ENCODE peak calls at places on chromosomes 7 and 10, in four cellular contexts. D, I, R and U are unnamed samples.

GRCh38 chr7:103343758-103344452 is 662 bp downstream of the DNAJC2 start:
- DNase-seq in D (no peak), I (no peak), R (no peak), U (peak; percentile 26)

GRCh38 chr7:139595806-139596205 is 72.3 kb downstream of the CLEC2L start:
- DNase-seq in D (no peak), I (no peak), R (no peak), U (no peak)

GRCh38 chr7:2725178-2726105 is 37.4 kb downstream of the AMZ1 start:
- DNase-seq in D (no peak), I (peak; percentile 20), R (no peak), U (no peak)

GRCh38 chr7:142303650-142304049 is 45.8 kb upstream of the PRSS58 start:
- DNase-seq in D (no peak), I (no peak), R (peak; percentile 58), U (no peak)

GRCh38 chr10:110138197-110138812 is 69.1 kb upstream of the MXI1 start:
- DNase-seq in D (no peak), I (no peak), R (no peak), U (no peak)

GRCh38 chr10:80172896-80173295 is 32.4 kb downstream of the ANXA11 start:
- DNase-seq in D (no peak), I (no peak), R (no peak), U (no peak)

GRCh38 chr10:29860159-29860558 is 199.2 kb downstream of the JCAD start:
- DNase-seq in D (no peak), I (no peak), R (no peak), U (no peak)

GRCh38 chr10:133254421-133255120 is 16.9 kb downstream of the VENTX start:
- DNase-seq in D (no peak), I (no peak), R (peak; percentile 47), U (no peak)

GRCh38 chr10:51422311-51423120 is 276.9 kb downstream of the CSTF2T start:
- DNase-seq in D (peak; percentile 38), I (no peak), R (peak; percentile 11), U (no peak)

GRCh38 chr10:102401735-102402511 is 6.4 kb downstream of the NFKB2 start:
- DNase-seq in D (no peak), I (no peak), R (no peak), U (no peak)

GRCh38 chr10:6089334-6090219 is 743 bp downstream of the RBM17 start:
- DNase-seq in D (no peak), I (no peak), R (no peak), U (no peak)

GRCh38 chr10:72335394-72336258 is 19.1 kb downstream of the DNAJB12 start:
- DNase-seq in D (peak; percentile 76), I (no peak), R (no peak), U (no peak)

GRCh38 chr10:101669181-101669580 is 25.8 kb downstream of the FBXW4 start:
- DNase-seq in D (no peak), I (no peak), R (no peak), U (no peak)

GRCh38 chr10:87734987-87735827 is 75.5 kb downstream of the PAPSS2 start:
- DNase-seq in D (no peak), I (no peak), R (peak; percentile 66), U (no peak)

GRCh38 chr7:115499966-115500365 is 530.6 kb downstream of the TFEC start:
- DNase-seq in D (no peak), I (no peak), R (no peak), U (no peak)

GRCh38 chr10:132337019-132337418 is 5.0 kb downstream of the LRRC27 start:
- DNase-seq in D (no peak), I (no peak), R (no peak), U (no peak)

GRCh38 chr7:140677496-140677895 is 4.8 kb downstream of the ADCK2 start:
- DNase-seq in D (no peak), I (no peak), R (no peak), U (no peak)

GRCh38 chr10:60296073-60296472 is 93.6 kb downstream of the ANK3 start:
- DNase-seq in D (no peak), I (no peak), R (no peak), U (no peak)

GRCh38 chr7:35593896-35594295 is 101.0 kb downstream of the HERPUD2 start:
- DNase-seq in D (no peak), I (no peak), R (peak; percentile 40), U (no peak)
- TF ChIP-seq CTCF in D (no peak), I (no peak), R (peak; percentile 58), U (no peak)

GRCh38 chr7:43761382-43761781 is 2.9 kb downstream of the BLVRA start:
- DNase-seq in D (no peak), I (no peak), R (no peak), U (no peak)

GRCh38 chr7:43757073-43757720 is 1.3 kb upstream of the BLVRA start:
- DNase-seq in D (no peak), I (no peak), R (no peak), U (no peak)

GRCh38 chr7:43756368-43757072 is 2.0 kb upstream of the BLVRA start:
- DNase-seq in D (no peak), I (no peak), R (no peak), U (no peak)

GRCh38 chr7:43758029-43758860 is at the start of gene BLVRA:
- DNase-seq in D (peak; percentile 33), I (peak; percentile 72), R (peak; percentile 81), U (no peak)

DNA sequence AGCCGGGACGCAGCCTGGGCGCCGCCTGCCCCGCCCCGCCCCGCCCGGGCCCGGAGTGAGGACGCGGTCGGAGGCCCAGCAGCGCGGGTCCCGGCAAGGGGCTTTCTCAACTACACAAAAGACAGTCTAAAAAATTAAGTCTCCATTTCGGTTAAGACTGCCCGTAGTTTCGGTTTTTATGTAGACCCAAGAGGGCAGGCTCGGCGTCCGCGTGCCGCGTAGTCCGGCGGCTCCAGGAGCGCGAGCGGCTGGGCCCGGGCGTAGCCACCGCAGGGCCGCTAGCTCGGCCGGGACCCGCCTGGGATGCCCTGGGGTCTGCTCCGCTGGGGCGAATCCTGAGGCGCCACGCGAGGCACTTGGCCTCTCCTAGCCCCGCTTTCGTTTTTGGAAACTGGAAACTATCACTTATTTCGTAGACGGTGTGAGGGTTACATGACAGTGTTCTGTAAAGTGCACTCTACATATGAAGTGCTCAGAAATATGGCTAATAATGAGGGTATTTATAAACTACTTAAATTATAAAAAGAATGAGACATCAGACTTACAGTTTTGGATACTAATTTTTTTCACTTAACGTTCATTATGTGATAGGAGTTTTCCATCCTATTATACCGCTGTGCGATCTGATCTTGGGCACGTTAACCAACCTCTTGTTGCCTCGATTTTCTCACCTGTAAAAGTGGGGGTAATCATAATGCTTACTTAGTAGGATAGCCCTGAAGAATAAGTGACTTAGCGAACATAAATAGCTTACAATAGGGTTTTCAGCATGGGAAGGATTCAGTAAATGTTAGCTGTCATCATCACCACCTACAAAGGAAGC is 592 bp downstream of the BLVRA start:
- DNase-seq in D (no peak), I (peak; percentile 46), R (peak; percentile 31), U (no peak)
- TF ChIP-seq CTCF in D (no peak), I (no peak), R (no peak), U (no peak)

GRCh38 chr10:11286261-11286989 is 268.8 kb downstream of the CELF2 start:
- DNase-seq in D (no peak), I (no peak), R (no peak), U (no peak)

GRCh38 chr10:11282661-11283060 is 265.0 kb downstream of the CELF2 start:
- DNase-seq in D (no peak), I (no peak), R (no peak), U (no peak)

GRCh38 chr10:11282156-11282555 is 264.5 kb downstream of the CELF2 start:
- DNase-seq in D (no peak), I (no peak), R (no peak), U (no peak)

GRCh38 chr10:11284291-11285085 is 266.8 kb downstream of the CELF2 start:
- DNase-seq in D (no peak), I (no peak), R (no peak), U (no peak)

GRCh38 chr10:11285171-11285570 is 267.5 kb downstream of the CELF2 start:
- DNase-seq in D (no peak), I (no peak), R (no peak), U (no peak)
- TF ChIP-seq CTCF in D (no peak), I (no peak), R (peak; percentile 19), U (no peak)

GRCh38 chr7:81780914-81781693 is 11.3 kb upstream of the HGF start:
- DNase-seq in D (no peak), I (no peak), R (no peak), U (no peak)

GRCh38 chr7:81776159-81776558 is 6.3 kb upstream of the HGF start:
- DNase-seq in D (no peak), I (no peak), R (no peak), U (no peak)

GRCh38 chr7:81774496-81774895 is 4.6 kb upstream of the HGF start:
- DNase-seq in D (no peak), I (no peak), R (no peak), U (no peak)

GRCh38 chr7:81775560-81775959 is 5.7 kb upstream of the HGF start:
- DNase-seq in D (no peak), I (no peak), R (no peak), U (no peak)

DNA sequence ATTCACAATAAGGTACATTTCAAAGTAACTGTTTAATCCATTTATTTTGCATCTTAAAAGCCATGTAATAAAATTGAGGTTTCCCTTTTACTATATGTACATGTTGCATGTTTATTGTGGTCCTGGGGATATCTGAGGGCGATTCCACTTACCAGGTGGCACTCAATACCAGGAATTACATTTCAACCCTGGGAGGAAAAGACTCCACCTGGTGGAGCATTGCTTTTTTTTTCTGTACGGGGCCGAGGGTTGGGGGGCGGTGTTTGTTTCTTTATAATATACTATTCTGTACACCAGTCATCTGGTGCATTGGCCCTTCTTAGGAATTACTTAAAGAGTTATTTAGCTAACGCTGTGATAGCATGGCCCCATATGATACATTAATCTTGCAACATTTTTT is 7.1 kb upstream of the HGF start:
- DNase-seq in D (no peak), I (no peak), R (no peak), U (no peak)
- TF ChIP-seq CTCF in D (no peak), I (no peak), R (no peak), U (no peak)

DNA sequence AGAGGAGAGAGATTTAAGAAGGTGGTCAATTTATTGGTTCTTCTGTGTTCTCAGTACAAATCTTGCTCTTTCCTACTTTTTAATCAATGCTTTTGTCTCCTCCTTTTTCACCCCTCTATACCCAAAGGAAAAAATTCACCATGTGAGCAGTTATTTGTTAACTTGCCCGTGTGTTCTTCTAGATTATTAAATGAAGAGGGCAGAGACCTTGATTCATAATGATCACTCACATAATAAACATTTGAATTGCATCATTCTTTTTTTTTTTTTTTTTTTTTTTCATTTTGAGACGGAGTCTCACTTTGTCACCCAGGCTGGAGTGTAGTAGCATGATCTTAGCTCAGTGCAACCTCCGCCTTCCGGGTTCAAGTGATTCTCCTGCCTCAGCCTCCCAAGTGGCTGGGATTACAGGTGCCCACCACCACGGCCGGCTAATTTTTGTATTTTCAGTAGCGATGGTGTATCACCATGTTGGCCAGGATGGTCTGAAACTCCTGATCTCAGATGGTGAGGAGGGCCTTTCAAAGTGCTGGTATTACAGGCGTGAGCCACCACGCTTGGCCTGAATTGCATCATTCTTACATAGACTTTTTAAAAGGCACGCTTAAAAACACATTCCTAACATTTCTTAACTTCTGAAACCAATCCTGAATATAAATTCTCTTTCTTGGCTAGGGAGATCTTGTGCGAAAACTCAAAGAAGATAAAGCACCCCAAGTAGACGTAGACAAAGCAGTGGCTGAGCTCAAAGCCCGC is 3.6 kb downstream of the GARS1 start:
- DNase-seq in D (no peak), I (no peak), R (no peak), U (no peak)
- TF ChIP-seq CTCF in D (no peak), I (no peak), R (no peak), U (no peak)